ENCODE peak calls at places on chromosomes 5 and 9, in eight cellular contexts. Z, E, W, S, H, J, V and R are unnamed samples.

GRCh38 chr5:111960466-111961215 is 203.6 kb upstream of the NREP start:
- DNase-seq in J (no peak), W (no peak), H (no peak), Z (no peak), S (no peak), E (peak), V (no peak), R (no peak)

GRCh38 chr5:142426129-142426641 is 101.4 kb upstream of the SPRY4 start:
- DNase-seq in V (peak), W (no peak), J (no peak), H (no peak), S (no peak), Z (no peak), E (peak), R (no peak)

GRCh38 chr5:178573216-178573615 is 17.0 kb downstream of the COL23A1 start:
- DNase-seq in H (no peak), S (no peak), E (no peak), Z (no peak), J (no peak), V (no peak), W (no peak), R (no peak)

GRCh38 chr9:70479880-70480291 is 65.4 kb upstream of the KLF9 start:
- DNase-seq in Z (peak), V (no peak), E (peak), W (no peak), J (no peak), H (no peak), S (peak), R (no peak)

GRCh38 chr9:33320568-33321261 is 30.4 kb downstream of the NFX1 start:
- DNase-seq in V (peak), J (no peak), Z (no peak), E (peak), S (no peak), H (no peak), W (peak), R (no peak)

GRCh38 chr9:136277746-136278145 is 26.1 kb downstream of the CCDC187 start:
- DNase-seq in V (no peak), W (no peak), H (no peak), E (no peak), S (no peak), J (no peak), Z (no peak), R (no peak)

GRCh38 chr5:10323588-10324488 is 16.1 kb upstream of the CMBL start:
- DNase-seq in H (no peak), V (no peak), W (no peak), E (peak), S (no peak), J (no peak), Z (no peak), R (no peak)

GRCh38 chr5:61626639-61627282 is 294.7 kb downstream of the ZSWIM6 start:
- DNase-seq in H (no peak), J (no peak), V (no peak), E (no peak), W (no peak), Z (no peak), S (no peak), R (no peak)

GRCh38 chr5:122165574-122166021 is 36.3 kb downstream of the ZNF474 start:
- DNase-seq in V (no peak), J (no peak), E (peak), W (no peak), Z (no peak), S (no peak), H (no peak), R (no peak)

GRCh38 chr5:77892061-77893010 is 116.2 kb upstream of the TBCA start:
- DNase-seq in Z (no peak), J (no peak), W (no peak), S (no peak), H (no peak), E (no peak), V (no peak), R (no peak)

GRCh38 chr5:132272341-132273210 is 15.1 kb downstream of the PDLIM4 start:
- DNase-seq in H (peak), V (peak), J (no peak), S (peak), W (no peak), E (no peak), Z (peak), R (no peak)

GRCh38 chr9:6428940-6429889 is 16.2 kb downstream of the UHRF2 start:
- DNase-seq in H (no peak), J (no peak), S (no peak), V (no peak), E (no peak), Z (no peak), W (no peak), R (no peak)

GRCh38 chr5:132747693-132748440 is 641 bp downstream of the CCNI2 start:
- DNase-seq in V (no peak), E (no peak), J (no peak), Z (peak), S (no peak), W (no peak), H (peak), R (no peak)

GRCh38 chr9:69193685-69194032 is 19.6 kb downstream of the TJP2 start:
- DNase-seq in H (no peak), W (no peak), J (no peak), S (peak), Z (peak), E (no peak), V (peak), R (no peak)

GRCh38 chr5:124725040-124725434 is 21.4 kb downstream of the ZNF608 start:
- DNase-seq in W (no peak), H (no peak), S (no peak), Z (no peak), E (no peak), V (no peak), J (no peak), R (no peak)

GRCh38 chr5:427415-428087 is 15.4 kb upstream of the EXOC3 start:
- DNase-seq in S (no peak), W (no peak), Z (no peak), H (no peak), J (no peak), E (no peak), V (no peak), R (no peak)

GRCh38 chr9:95143591-95144561 is 173.6 kb downstream of the FANCC start:
- DNase-seq in E (peak), W (no peak), V (no peak), S (no peak), J (no peak), Z (no peak), H (no peak), R (no peak)

GRCh38 chr5:131846536-131846935 is 49.7 kb upstream of the FNIP1 start:
- DNase-seq in J (no peak), V (no peak), W (peak), S (no peak), E (no peak), H (no peak), Z (no peak), R (no peak)

GRCh38 chr5:179255527-179256228 is 89.6 kb downstream of the ADAMTS2 start:
- DNase-seq in J (no peak), E (no peak), S (no peak), H (no peak), Z (no peak), W (no peak), V (no peak), R (no peak)

GRCh38 chr9:133955821-133956411 is 36.2 kb downstream of the VAV2 start:
- DNase-seq in J (no peak), V (peak), W (no peak), E (peak), H (peak), Z (peak), S (peak), R (no peak)

GRCh38 chr5:132060501-132061161 is at the start of gene IL3:
- DNase-seq in Z (peak), E (no peak), S (no peak), J (no peak), V (no peak), W (no peak), H (peak), R (no peak)

GRCh38 chr9:88527626-88528025 is 7.4 kb upstream of the NXNL2 start:
- DNase-seq in J (no peak), H (no peak), E (no peak), W (no peak), S (no peak), Z (no peak), V (no peak), R (no peak)

GRCh38 chr9:88522360-88522759 is 12.6 kb upstream of the NXNL2 start:
- DNase-seq in V (no peak), S (no peak), W (no peak), H (no peak), E (no peak), J (no peak), Z (no peak), R (no peak)

GRCh38 chr9:88524911-88525310 is 10.1 kb upstream of the NXNL2 start:
- DNase-seq in H (no peak), Z (no peak), V (no peak), E (no peak), S (no peak), J (no peak), W (no peak), R (no peak)

GRCh38 chr9:88521308-88521707 is 13.7 kb upstream of the NXNL2 start:
- DNase-seq in W (no peak), E (peak), Z (no peak), S (no peak), V (no peak), H (no peak), J (no peak), R (no peak)

GRCh38 chr9:88523056-88523455 is 11.9 kb upstream of the NXNL2 start:
- DNase-seq in W (peak), E (peak), H (no peak), J (no peak), V (no peak), S (no peak), Z (no peak), R (no peak)
- H3K4me2 ChIP-seq in W (peak), E (peak), H (no peak), J (peak), V (no peak), S (no peak), Z (no peak), R (no peak)

GRCh38 chr5:43044181-43044914 is 4.2 kb upstream of the ANXA2R start:
- DNase-seq in E (peak), H (peak), S (peak), J (no peak), W (no peak), Z (no peak), V (peak), R (no peak)
- H3K9ac ChIP-seq in E (peak), H (no peak), S (no peak), J (no peak), W (no peak), Z (no peak), V (peak), R (no peak)

GRCh38 chr5:73519531-73520283 is 21.5 kb downstream of the BTF3 start:
- DNase-seq in E (peak), Z (peak), W (peak), V (peak), H (peak), J (peak), S (peak), R (peak)
- TF ChIP-seq CTCF in E (peak), Z (peak), W (peak), V (peak), H (peak), J (peak), S (peak), R (peak)

GRCh38 chr5:175749591-175749990 is 91.7 kb downstream of the HRH2 start:
- DNase-seq in H (no peak), E (no peak), S (no peak), Z (no peak), J (no peak), V (no peak), W (peak), R (no peak)
- H3K4me2 ChIP-seq in H (no peak), E (no peak), S (no peak), Z (no peak), J (no peak), V (no peak), W (no peak), R (no peak)

DNA sequence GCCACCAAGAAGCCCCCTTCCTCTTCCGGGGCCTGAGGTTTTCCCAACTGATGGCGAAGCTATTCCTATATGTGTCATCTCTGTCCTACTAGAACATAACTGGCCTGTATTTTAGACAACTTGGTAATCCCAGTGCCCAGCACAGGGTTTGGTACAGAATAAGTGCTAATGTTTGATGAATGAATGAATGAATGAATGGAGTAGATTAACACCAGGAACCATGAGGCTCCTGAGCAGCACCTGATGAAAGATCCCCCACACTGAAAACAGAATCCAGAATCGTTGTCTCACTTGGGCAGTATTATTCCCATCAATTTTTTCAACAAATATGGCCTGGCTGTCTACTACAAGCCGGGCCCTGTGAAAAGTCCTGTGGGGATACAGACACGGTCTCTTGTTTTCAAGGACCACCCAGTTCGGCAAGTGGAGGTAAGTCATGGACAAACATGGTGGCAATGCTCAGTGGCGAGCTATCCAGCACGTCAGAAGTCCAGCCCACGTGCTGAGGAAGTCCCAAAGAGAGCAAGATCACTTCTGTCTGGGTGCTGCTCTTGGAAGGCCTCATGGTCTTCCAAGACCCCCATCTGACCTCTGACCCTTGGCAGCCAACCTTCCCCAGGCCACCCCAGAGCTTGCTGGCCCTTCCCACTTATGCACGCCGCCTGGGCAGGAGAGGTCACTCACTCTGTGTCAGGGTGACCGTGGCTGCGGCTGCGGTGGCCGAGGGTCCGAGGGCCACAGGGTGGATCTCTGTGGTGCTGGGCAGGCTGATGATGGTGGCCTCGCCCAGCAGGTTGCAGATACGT is 1.0 kb downstream of the NAIF1 start:
- DNase-seq in W (no peak), Z (no peak), H (no peak), E (no peak), S (no peak), V (no peak), J (no peak), R (no peak)
- H3K9ac ChIP-seq in W (no peak), Z (no peak), H (no peak), E (peak), S (no peak), V (no peak), J (peak), R (peak)

GRCh38 chr9:127455299-127455992 is 4.1 kb downstream of the LRSAM1 start:
- DNase-seq in J (no peak), Z (no peak), H (no peak), W (peak), V (peak), E (no peak), S (no peak), R (no peak)
- TF ChIP-seq CTCF in J (no peak), Z (peak), H (peak), W (peak), V (no peak), E (no peak), S (peak), R (peak)

DNA sequence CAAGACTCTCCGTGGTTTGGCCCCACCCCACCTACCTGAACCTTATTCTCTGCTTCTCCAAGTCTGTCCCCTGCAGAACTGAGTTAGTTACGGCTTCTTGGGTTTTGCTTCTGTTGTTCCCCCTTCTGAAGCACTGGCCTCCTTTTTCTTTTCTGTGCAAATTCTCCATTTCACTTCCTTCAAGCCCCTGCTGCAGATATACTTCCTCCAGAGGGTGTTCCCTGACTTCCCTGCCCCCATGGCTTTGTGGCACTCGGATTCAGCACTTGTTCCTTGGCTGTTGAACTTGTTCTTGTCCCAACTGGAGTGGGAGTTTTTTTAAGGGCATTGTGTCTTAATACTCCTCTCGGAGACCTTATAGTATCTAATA is 2.0 kb downstream of the ZBTB34 start:
- DNase-seq in S (no peak), H (no peak), V (no peak), E (no peak), Z (no peak), J (no peak), W (no peak), R (no peak)
- H3K4me2 ChIP-seq in S (peak), H (peak), V (peak), E (peak), Z (peak), J (peak), W (peak), R (peak)

GRCh38 chr9:137416563-137417151 is 6.3 kb downstream of the EXD3 start:
- DNase-seq in V (no peak), H (no peak), J (no peak), E (no peak), Z (no peak), W (no peak), S (no peak), R (no peak)
- H3K9ac ChIP-seq in V (peak), H (no peak), J (no peak), E (no peak), Z (no peak), W (no peak), S (no peak), R (no peak)